ENCODE peak calls at places on chromosomes 4 and X, in five cellular contexts. Z is fibroblast of mammary gland, A is nephron progenitor cell, T is BJ, Y is progenitor cell of endocrine pancreas. E is an unnamed sample.

GRCh38 chr4:157739237-157739636 is 433.6 kb downstream of the GASK1B start:
- DNase-seq in A (no peak), Z (peak), Y (no peak), T (no peak), E (no peak)

GRCh38 chrX:5965406-5965805 is 263.3 kb downstream of the NLGN4X start:
- DNase-seq in A (peak), Z (no peak), T (no peak), Y (no peak), E (no peak)

GRCh38 chrX:14427614-14428013 is 101.7 kb upstream of the GLRA2 start:
- DNase-seq in T (no peak), Z (no peak), Y (no peak), A (no peak), E (no peak)

GRCh38 chr4:41939016-41939623 is 3.9 kb downstream of the TMEM33 start:
- DNase-seq in Y (no peak), Z (peak), A (no peak), T (no peak), E (no peak)

GRCh38 chr4:109365944-109366343 is 63.5 kb upstream of the COL25A1 start:
- DNase-seq in A (no peak), Y (no peak), Z (no peak), T (no peak), E (no peak)

GRCh38 chr4:128782875-128783614 is 26.5 kb upstream of the JADE1 start:
- DNase-seq in A (no peak), Y (no peak), Z (peak), T (no peak), E (no peak)

GRCh38 chrX:32455704-32456103 is 755.6 kb downstream of the DMD start:
- DNase-seq in Y (no peak), T (no peak), Z (no peak), A (no peak), E (no peak)

GRCh38 chrX:72540318-72540717 is 32.3 kb downstream of the HDAC8 start:
- DNase-seq in Y (no peak), A (no peak), T (peak), Z (peak), E (no peak)

GRCh38 chrX:112120737-112121136 is 38.2 kb upstream of the TRPC5 start:
- DNase-seq in T (no peak), Z (no peak), A (no peak), Y (no peak), E (no peak)

GRCh38 chrX:39736219-39737211 is 361.2 kb downstream of the BCOR start:
- DNase-seq in A (no peak), Y (no peak), T (no peak), Z (peak), E (peak)

GRCh38 chr4:155007660-155008176 is 200.7 kb upstream of the NPY2R start:
- DNase-seq in Z (no peak), T (no peak), A (no peak), Y (no peak), E (no peak)

GRCh38 chr4:46946914-46947313 is 37.9 kb upstream of the COX7B2 start:
- DNase-seq in Y (no peak), T (no peak), A (no peak), Z (peak), E (no peak)

GRCh38 chr4:54090804-54091623 is 8.9 kb upstream of the GSX2 start:
- DNase-seq in Z (peak), Y (no peak), T (no peak), A (peak), E (peak)

GRCh38 chr4:16752150-16752549 is 146.3 kb downstream of the LDB2 start:
- DNase-seq in T (no peak), A (no peak), Z (peak), Y (no peak), E (no peak)

GRCh38 chr4:16754104-16754503 is 144.3 kb downstream of the LDB2 start:
- DNase-seq in T (no peak), Y (no peak), Z (no peak), A (no peak), E (no peak)

GRCh38 chr4:16745887-16746286 is 152.6 kb downstream of the LDB2 start:
- DNase-seq in T (no peak), Z (no peak), A (no peak), Y (no peak), E (no peak)

GRCh38 chr4:16750216-16750615 is 148.2 kb downstream of the LDB2 start:
- DNase-seq in Z (no peak), A (no peak), Y (no peak), T (no peak), E (no peak)

DNA sequence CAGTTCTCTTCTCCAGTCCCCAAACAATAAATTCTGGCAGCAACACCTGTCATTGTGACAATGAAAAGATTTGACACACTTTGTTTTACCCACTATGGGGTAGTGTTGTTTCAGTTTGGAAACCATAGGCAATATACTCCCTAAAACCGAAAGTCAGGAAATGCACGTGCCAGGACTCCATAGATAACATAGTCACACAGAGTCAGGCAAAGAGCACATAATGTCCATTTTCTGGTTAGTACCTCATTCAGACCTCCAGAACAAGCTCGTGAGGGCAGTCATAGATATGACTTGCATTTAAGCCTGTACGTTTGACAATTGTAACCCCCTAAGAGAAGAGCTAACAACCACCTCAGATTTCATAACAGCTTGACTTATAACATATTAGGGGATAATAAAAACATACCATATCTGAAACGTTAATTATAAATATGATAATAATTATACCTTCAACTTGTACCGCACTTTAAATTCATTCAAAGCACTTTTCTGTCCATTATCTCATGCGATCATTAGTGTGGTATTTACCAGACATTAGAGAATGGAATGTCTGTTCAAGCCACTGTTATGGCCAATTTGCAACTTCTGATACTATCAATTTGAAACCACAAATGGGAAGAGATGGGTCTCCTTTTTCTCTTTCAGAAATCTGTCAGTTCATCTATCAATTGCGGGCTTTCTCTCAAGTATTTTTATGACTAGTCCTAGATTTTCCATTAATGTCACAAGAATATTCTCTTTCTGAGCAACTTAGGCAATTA is 147.4 kb downstream of the LDB2 start:
- DNase-seq in A (no peak), Z (no peak), Y (no peak), T (no peak), E (no peak)
- TF ChIP-seq CTCF in A (no peak), Z (no peak), Y (no peak), T (no peak), E (no peak)

DNA sequence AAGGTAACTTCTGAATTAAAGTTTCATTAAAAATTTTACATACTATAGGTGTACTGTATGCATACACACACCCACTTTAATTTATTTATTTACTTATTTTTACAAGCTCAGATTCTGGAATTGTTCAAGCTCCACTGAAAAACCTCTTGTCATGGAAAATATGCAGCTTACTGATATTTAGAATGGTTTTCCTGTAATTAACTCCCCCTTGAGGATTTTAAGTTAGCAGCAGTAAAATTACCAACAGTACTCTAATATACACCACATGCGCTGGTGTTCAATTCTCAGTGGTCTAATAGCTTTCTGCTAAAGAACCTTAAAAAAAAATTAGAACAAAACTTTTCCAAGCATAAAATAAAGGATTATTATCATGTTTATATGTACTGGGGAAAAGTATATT is 12.0 kb downstream of the MAB21L2 start:
- DNase-seq in Z (peak), T (no peak), Y (no peak), A (no peak), E (no peak)
- TF ChIP-seq CTCF in Z (peak), T (peak), Y (no peak), A (no peak), E (no peak)

GRCh38 chrX:68665502-68665901 is 18.0 kb downstream of the STARD8 start:
- DNase-seq in A (no peak), T (no peak), Y (no peak), Z (no peak), E (no peak)
- TF ChIP-seq CTCF in A (no peak), T (peak), Y (no peak), Z (no peak), E (no peak)

GRCh38 chr4:57018930-57019329 is 40.2 kb downstream of the POLR2B start:
- DNase-seq in Z (peak), Y (no peak), A (no peak), T (no peak), E (no peak)
- TF ChIP-seq CTCF in Z (no peak), Y (no peak), A (no peak), T (no peak), E (no peak)

DNA sequence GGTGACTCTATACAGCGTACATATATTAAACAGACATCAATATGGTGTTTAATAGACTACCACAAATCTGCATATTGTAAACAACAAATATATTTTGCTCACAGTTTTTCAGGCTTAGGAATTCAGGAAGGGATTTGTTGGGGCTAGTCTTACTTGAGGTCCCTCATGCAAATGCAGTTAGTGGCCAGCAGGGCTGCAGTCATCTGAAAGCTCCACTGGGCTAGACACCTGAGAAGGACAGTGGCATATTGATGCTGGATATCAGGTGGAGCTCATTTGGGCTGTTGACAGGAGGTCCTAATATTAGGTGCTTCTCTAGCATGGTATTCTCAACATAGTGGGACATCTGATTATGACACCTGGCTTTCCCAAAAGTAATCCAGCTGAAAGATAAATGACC is 493.8 kb upstream of the PABPC4L start:
- DNase-seq in Z (no peak), Y (no peak), T (no peak), A (no peak), E (no peak)
- TF ChIP-seq CTCF in Z (no peak), Y (peak), T (no peak), A (no peak), E (no peak)

GRCh38 chr4:153159016-153159415 is 45.2 kb upstream of the TRIM2 start:
- DNase-seq in T (no peak), Z (no peak), Y (no peak), A (no peak), E (no peak)
- TF ChIP-seq CTCF in T (no peak), Z (peak), Y (peak), A (no peak), E (no peak)

GRCh38 chrX:1483843-1484637 is 31.3 kb upstream of the ASMTL start:
- DNase-seq in Z (no peak), A (no peak), T (no peak), Y (no peak), E (no peak)
- TF ChIP-seq CTCF in Z (no peak), A (no peak), T (no peak), Y (no peak), E (no peak)

DNA sequence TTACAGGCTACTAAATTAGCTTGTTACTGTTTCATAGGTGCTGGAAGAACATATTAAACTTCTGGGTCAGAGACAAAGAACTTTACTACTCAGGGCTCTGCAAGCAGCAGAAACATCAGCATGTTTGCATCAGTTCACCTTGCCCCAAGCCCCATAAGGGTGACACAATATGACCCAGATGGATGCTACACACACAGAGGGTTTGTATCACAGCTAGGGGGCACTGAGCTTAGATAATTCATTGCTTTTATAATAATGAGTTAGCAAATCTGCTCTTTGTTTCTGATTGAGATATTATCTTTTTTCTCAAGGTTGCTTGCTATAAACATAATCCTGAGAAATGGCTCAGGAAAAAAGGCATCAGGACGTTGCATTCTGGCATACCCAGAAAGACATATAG is 4.8 kb upstream of the SYNPO2 start:
- DNase-seq in Y (no peak), T (no peak), A (no peak), Z (no peak), E (no peak)
- TF ChIP-seq CTCF in Y (no peak), T (peak), A (no peak), Z (peak), E (no peak)

DNA sequence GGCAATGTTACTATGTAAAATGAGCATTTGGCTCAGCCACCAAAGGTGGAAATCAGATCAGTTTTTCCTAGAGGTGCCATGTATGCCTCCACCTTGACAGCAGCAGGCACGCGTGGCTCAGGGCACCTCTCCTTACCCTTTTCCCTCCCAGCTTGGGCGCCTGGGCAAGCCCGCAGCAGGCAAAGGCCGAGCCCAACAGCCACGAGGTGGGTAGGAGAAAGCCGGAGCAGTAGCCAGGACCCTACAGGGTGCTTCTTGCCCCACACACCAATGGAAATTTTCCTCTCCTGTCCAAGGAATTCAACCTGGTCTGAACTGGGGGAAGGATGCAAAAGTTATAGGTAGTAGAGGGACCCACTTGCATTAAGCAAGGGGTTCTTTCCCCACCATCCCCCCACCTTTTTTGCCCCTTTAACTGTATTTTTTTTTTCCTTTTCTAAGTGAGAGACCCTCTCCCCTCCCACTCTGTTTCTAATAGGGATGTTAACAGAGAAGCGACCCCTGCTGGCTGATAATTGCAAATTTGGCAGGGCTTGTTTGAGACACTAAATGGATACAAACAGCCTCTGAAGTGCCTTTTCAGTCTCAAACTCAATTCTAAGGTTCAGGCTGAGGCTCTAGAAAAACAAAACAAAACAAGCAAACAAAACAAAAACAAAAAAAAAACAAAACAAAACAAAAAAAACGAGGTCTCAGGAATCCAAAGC is 895.1 kb downstream of the PCDH18 start:
- DNase-seq in A (peak), Z (peak), Y (no peak), T (no peak), E (no peak)
- TF ChIP-seq CTCF in A (peak), Z (peak), Y (peak), T (peak), E (no peak)

DNA sequence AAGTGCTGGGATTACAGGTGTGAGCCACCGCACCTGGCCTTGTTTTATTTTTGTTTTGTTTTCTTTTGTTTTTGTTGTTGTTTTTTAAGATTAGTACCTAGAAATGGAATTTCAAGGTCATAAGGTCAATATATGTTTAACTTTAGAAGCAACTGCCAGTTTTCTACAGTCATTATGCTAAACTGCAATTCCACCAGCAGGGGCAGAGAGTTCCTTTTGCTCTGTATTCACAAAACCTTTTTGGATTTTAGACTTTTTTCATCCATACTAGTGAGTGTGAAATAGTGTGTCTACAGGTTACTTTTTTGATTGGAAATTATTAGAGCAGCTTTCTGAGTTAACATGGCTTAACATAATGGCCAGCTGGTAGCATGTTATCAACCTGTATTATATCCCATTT is 580.6 kb downstream of the TRIML1 start:
- DNase-seq in A (no peak), T (no peak), Z (no peak), Y (no peak), E (no peak)
- TF ChIP-seq CTCF in A (no peak), T (peak), Z (peak), Y (peak), E (no peak)

E was measured in mucosa of descending colon.